ENCODE peak calls at places on chromosomes 13 and 19, in five cellular contexts. X is brain pericyte, R is NAMALWA, G is endodermal cell, M is tibial nerve. T is an unnamed sample.

GRCh38 chr19:13099073-13099999 is 3.3 kb downstream of the LYL1 start:
- DNase-seq in X (no peak), R (peak), G (peak), M (peak), T (peak)

GRCh38 chr19:53388904-53389303 is 6.0 kb upstream of the ZNF765 start:
- DNase-seq in X (no peak), R (no peak), G (no peak), M (no peak), T (no peak)

GRCh38 chr13:34019870-34020269 is 201.9 kb downstream of the RFC3 start:
- DNase-seq in X (no peak), R (no peak), G (no peak), M (no peak), T (no peak)

GRCh38 chr13:112747256-112747655 is 57.4 kb downstream of the ATP11A start:
- DNase-seq in X (no peak), R (no peak), G (no peak), M (no peak), T (no peak)

GRCh38 chr19:2554856-2555255 is 78.9 kb downstream of the GADD45B start:
- DNase-seq in X (no peak), R (no peak), G (no peak), M (no peak), T (no peak)

GRCh38 chr19:40974633-40975037 is 16.4 kb upstream of the CYP2B6 start:
- DNase-seq in X (peak), R (peak), G (peak), M (peak), T (peak)

GRCh38 chr19:45643927-45644771 is 5.0 kb upstream of the EML2 start:
- DNase-seq in X (no peak), R (peak), G (peak), M (no peak), T (no peak)

GRCh38 chr13:46593403-46593802 is 40.4 kb downstream of the LRCH1 start:
- DNase-seq in X (no peak), R (peak), G (no peak), M (no peak), T (no peak)

GRCh38 chr19:52669586-52669985 is 31.4 kb upstream of the ZNF83 start:
- DNase-seq in X (no peak), R (no peak), G (no peak), M (no peak), T (no peak)

GRCh38 chr13:63910406-63910957 is 2494.8 kb upstream of the PCDH20 start:
- DNase-seq in X (no peak), R (no peak), G (peak), M (no peak), T (no peak)

GRCh38 chr19:23409392-23410048 is 14.2 kb upstream of the ZNF91 start:
- DNase-seq in X (no peak), R (peak), G (no peak), M (no peak), T (no peak)

GRCh38 chr13:42266464-42266863 is 5.5 kb upstream of the AKAP11 start:
- DNase-seq in X (no peak), R (no peak), G (no peak), M (no peak), T (no peak)

GRCh38 chr13:42041017-42041683 is 7.3 kb upstream of the DGKH start:
- DNase-seq in X (no peak), R (peak), G (peak), M (peak), T (peak)

GRCh38 chr19:11781295-11782057 is 14.7 kb downstream of the ZNF441 start:
- DNase-seq in X (no peak), R (no peak), G (no peak), M (no peak), T (no peak)

GRCh38 chr19:8664671-8665057 is 33.9 kb downstream of the ACTL9 start:
- DNase-seq in X (no peak), R (no peak), G (no peak), M (no peak), T (no peak)

GRCh38 chr19:47106819-47107200 is 6.8 kb downstream of the ZC3H4 start:
- DNase-seq in X (no peak), R (no peak), G (no peak), M (no peak), T (no peak)

GRCh38 chr13:23288564-23288963 is 107.8 kb downstream of the SGCG start:
- DNase-seq in X (no peak), R (no peak), G (no peak), M (no peak), T (no peak)

GRCh38 chr13:94994506-94994905 is 282.2 kb upstream of the SOX21 start:
- DNase-seq in X (no peak), R (no peak), G (no peak), M (no peak), T (no peak)

T was measured in GM19239.